ENCODE peak calls at places on chromosomes 7 and 10, in four cellular contexts. K is GM19239, T is amniotic stem cell, V is BJ. W is an unnamed sample.

GRCh38 chr10:79248341-79248931 is 98.8 kb upstream of the PPIF start:
- DNase-seq in K (no peak), T (no peak), V (no peak), W (no peak)

GRCh38 chr10:95739046-95739445 is 16.9 kb upstream of the ENTPD1 start:
- DNase-seq in K (no peak), T (no peak), V (no peak), W (no peak)

GRCh38 chr10:70773461-70773860 is 11.7 kb downstream of the TBATA start:
- DNase-seq in K (no peak), T (no peak), V (no peak), W (no peak)

GRCh38 chr7:45055016-45055415 is 33.8 kb downstream of the NACAD start:
- DNase-seq in K (no peak), T (no peak), V (no peak), W (no peak)

GRCh38 chr10:29970576-29970975 is 88.8 kb downstream of the JCAD start:
- DNase-seq in K (no peak), T (no peak), V (no peak), W (no peak)

GRCh38 chr7:140008755-140009610 is 53.8 kb downstream of the PARP12 start:
- DNase-seq in K (no peak), T (no peak), V (no peak), W (no peak)

GRCh38 chr10:128083191-128083895 is 42.9 kb downstream of the MKI67 start:
- DNase-seq in K (no peak), T (no peak), V (no peak), W (no peak)

GRCh38 chr7:99409192-99409572 is 413 bp downstream of the BUD31 start:
- DNase-seq in K (no peak), T (no peak), V (no peak), W (no peak)

GRCh38 chr7:134089446-134089845 is 37.7 kb upstream of the LRGUK start:
- DNase-seq in K (no peak), T (no peak), V (no peak), W (no peak)

GRCh38 chr7:57437581-57437980 is 12.4 kb upstream of the ZNF716 start:
- DNase-seq in K (no peak), T (no peak), V (no peak), W (no peak)

GRCh38 chr10:8532647-8533046 is 478.2 kb downstream of the GATA3 start:
- DNase-seq in K (no peak), T (no peak), V (no peak), W (no peak)

GRCh38 chr7:152893801-152894294 is 134.3 kb downstream of the ACTR3B start:
- DNase-seq in K (no peak), T (no peak), V (no peak), W (no peak)

GRCh38 chr10:25497281-25497680 is 322.5 kb downstream of the GPR158 start:
- DNase-seq in K (no peak), T (no peak), V (no peak), W (no peak)

GRCh38 chr10:70662362-70663220 is 9.7 kb upstream of the ADAMTS14 start:
- DNase-seq in K (no peak), T (no peak), V (peak; percentile 61), W (no peak)

GRCh38 chr7:102444961-102445673 is 11.7 kb downstream of the ORAI2 start:
- DNase-seq in K (no peak), T (no peak), V (no peak), W (no peak)

GRCh38 chr10:33897255-33897893 is 562.9 kb upstream of the NRP1 start:
- DNase-seq in K (no peak), T (no peak), V (no peak), W (no peak)

GRCh38 chr10:20207700-20208099 is 391.5 kb downstream of the PLXDC2 start:
- DNase-seq in K (no peak), T (no peak), V (no peak), W (no peak)

GRCh38 chr7:99012722-99013121 is 131.2 kb downstream of the SMURF1 start:
- DNase-seq in K (no peak), T (no peak), V (no peak), W (no peak)

GRCh38 chr10:133422821-133423771 is 1.3 kb downstream of the SPRN start:
- DNase-seq in K (peak; percentile 38), T (no peak), V (no peak), W (no peak)

GRCh38 chr7:47594406-47594805 is 12.5 kb upstream of the TNS3 start:
- DNase-seq in K (no peak), T (no peak), V (no peak), W (no peak)

GRCh38 chr7:44408596-44408995 is 81.9 kb downstream of the NUDCD3 start:
- DNase-seq in K (no peak), T (no peak), V (no peak), W (no peak)

GRCh38 chr7:66739953-66740301 is 606 bp upstream of the RABGEF1 start:
- DNase-seq in K (no peak), T (no peak), V (no peak), W (no peak)

GRCh38 chr7:106888204-106888603 is 23.1 kb downstream of the PIK3CG start:
- DNase-seq in K (no peak), T (no peak), V (no peak), W (no peak)

GRCh38 chr10:83764681-83765080 is 374.6 kb upstream of the GHITM start:
- DNase-seq in K (no peak), T (peak; percentile 6), V (peak; percentile 28), W (no peak)

GRCh38 chr10:131576341-131577177 is 265.0 kb upstream of the TCERG1L start:
- DNase-seq in K (no peak), T (no peak), V (no peak), W (no peak)